ENCODE peak calls at places on chromosomes 4 and X, in six cellular contexts. T is HepG2, V is H1, O is K562, E is GM12891, M is GM12878. J is an unnamed sample.

GRCh38 chr4:1770245-1770644 is 22.8 kb upstream of the FGFR3 start:
- DNase-seq in M (no peak), T (no peak), V (no peak), O (no peak), E (no peak), J (no peak)

GRCh38 chr4:88533937-88534750 is 10.6 kb upstream of the PYURF start:
- DNase-seq in T (no peak), E (no peak), O (no peak), V (no peak), M (no peak), J (no peak)

GRCh38 chrX:83892433-83892832 is 31.5 kb downstream of the CYLC1 start:
- DNase-seq in E (no peak), V (no peak), T (no peak), O (no peak), M (no peak), J (no peak)

GRCh38 chr4:76874176-76874575 is 23.8 kb downstream of the SOWAHB start:
- DNase-seq in T (no peak), V (no peak), E (no peak), M (no peak), O (no peak), J (no peak)

GRCh38 chrX:39752820-39753219 is 344.9 kb downstream of the BCOR start:
- DNase-seq in V (no peak), M (no peak), E (no peak), T (no peak), O (peak), J (no peak)

GRCh38 chr4:150217192-150217591 is 138.9 kb downstream of the DCLK2 start:
- DNase-seq in E (no peak), T (peak), O (peak), M (no peak), V (no peak), J (no peak)

GRCh38 chrX:69093960-69094935 is 71.0 kb downstream of the PJA1 start:
- DNase-seq in O (peak), M (no peak), E (peak), V (peak), T (peak), J (peak)

GRCh38 chrX:71586929-71587328 is 8.7 kb downstream of the GCNA start:
- DNase-seq in T (peak), E (no peak), V (no peak), O (no peak), M (no peak), J (no peak)

DNA sequence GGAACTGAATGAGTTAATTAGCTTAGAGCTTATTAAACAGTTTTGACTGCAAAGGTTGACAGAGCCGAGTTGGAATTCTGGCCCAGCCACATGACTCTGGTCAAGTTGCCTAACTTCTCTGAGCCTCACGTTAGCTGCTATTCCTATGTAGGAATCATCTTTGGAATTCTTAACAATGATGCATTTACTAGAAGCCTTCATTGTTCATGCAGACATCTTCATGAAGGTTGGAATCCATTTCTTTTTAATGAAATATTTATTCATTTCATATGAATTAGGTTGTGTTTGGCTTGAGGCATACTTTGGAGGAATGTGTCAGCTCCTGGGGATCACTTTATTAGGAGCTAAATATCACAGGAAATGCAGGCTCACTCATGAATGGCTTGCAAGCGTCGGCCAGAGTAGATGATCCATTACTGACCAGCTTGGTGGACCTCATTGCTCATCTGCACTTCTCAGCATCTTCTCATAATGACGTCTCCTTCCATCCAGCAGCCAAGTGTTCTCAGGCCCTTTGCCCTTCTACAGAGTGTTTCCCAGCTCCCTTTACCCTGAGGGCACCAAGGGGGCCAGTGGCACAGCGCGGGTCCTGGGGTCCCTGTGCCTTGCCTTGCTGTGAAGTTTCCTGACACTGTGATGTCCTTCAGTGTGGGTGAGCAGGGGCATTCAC is 106.6 kb downstream of the STK32B start:
- DNase-seq in T (no peak), O (no peak), V (peak), M (no peak), E (no peak), J (no peak)
- TF ChIP-seq POLR2AphosphoS5 in T (no peak), O (no peak), V (no peak), M (no peak), E (no peak), J (no peak)

DNA sequence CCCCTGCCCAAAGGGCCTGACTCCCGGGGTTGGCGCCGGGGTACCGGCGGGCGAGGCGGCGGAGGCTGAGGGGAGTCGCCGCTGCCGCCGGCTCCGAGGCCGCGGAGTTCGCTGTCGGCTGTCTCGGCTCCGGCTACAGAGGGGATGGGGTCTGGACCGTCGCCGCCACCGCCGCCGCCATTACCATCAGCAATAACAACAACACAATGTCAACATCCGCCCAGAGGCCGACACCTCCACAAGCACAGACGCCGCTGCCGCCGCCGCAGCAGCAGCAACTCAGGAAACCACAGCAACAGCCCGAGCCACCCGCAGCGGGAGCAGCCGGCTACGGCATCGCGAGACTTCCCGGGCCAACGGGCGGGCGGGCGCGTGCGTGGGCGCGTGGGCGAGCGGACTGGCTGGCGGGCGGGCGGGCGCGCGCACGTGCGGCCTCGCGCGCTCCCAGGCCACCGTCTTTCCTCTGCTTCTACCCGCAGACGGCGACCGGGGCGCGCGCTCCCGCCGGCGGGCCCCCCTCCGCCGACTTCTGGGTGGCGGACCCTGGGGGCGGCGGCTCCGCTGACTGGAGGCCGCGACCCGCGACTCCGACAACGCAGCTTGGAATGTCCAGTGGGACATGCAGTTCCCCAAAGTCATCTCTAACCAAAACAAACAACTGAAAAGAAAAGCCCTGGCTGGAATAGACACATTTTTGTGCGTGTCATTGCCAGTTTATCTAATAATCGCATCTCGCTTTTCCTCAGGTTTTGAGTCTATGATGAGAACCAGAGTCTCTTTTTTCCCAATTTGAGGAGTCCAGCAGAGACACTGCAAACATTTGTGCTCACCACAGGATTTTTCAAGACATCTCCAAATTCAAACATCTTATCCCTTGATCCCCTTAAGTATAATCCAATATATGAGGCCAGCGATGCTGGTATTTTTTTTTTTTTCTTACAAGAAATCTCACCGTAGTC is at the start of gene CHIC2:
- DNase-seq in V (peak), O (peak), M (peak), T (peak), E (peak), J (peak)
- TF ChIP-seq POLR2A in V (peak), O (peak), M (peak), T (peak), E (peak), J (peak)

GRCh38 chr4:747546-748170 is 42.0 kb downstream of the PCGF3 start:
- DNase-seq in M (no peak), E (no peak), V (no peak), T (no peak), O (no peak), J (no peak)
- TF ChIP-seq TAF1 in M (no peak), E (no peak), V (no peak), T (no peak), O (no peak), J (no peak)

DNA sequence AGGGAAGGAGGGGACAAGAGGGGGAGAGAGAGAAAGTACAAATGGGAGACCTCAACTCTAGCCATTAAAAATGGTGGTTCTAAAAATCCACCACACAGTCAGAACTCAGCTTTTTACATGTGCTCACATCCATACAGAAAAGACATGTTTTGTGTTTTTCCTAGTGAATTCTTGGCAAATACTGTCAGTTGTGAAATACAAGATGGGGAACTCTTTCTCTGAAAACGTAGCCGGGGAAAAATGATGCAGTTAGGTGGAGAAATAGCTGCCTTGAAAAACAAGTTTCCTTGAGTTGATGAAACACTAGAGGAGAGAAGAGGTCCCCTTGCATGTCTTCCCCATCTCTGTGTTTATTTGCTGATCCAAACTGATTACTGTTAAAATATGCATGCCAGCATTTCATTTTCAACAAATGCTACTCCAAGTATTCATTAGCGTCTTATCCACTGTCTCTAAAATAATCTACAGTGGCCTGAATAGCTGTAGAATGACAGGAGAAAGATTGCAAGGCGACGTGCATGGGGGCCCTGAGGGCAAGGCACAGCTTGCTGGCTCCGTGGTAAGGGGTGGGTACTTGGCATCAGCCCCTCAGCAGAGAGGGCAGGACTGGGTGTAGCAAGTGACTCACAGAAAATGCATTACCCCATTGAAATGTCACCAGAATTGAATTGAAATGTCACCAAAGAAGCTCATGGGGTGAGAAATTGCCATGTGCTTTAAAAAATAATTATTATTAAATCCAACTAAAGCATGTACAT is 48.1 kb upstream of the TBL1X start:
- DNase-seq in M (no peak), E (no peak), T (no peak), O (no peak), V (no peak), J (no peak)
- TF ChIP-seq POLR2AphosphoS5 in M (no peak), E (no peak), T (no peak), O (no peak), V (no peak), J (no peak)

DNA sequence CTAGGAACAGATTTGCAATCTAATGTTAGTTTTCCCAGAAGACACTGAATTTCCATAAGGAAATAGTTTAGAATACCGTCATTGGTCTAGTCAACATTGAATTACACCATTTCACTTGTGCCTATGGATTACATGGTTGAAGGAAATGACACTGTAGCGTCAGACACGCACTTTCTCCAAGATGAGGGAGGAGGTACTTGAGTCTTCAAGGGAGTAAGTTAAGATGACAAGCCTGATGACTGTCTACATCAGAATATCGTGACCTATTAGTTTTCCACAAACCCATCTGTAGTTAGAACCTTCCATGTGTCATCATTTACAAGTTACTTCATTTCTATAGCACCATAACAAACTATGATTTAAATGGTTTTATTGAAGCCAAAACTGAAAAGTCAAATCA is 153.7 kb downstream of the AMELX start:
- DNase-seq in E (no peak), V (no peak), T (no peak), O (no peak), M (no peak), J (no peak)
- TF ChIP-seq POLR2A in E (no peak), V (no peak), T (no peak), O (no peak), M (no peak), J (no peak)